ENCODE peak calls at places on chromosomes 1 and 21, in seven cellular contexts. U is SK-N-MC, G is fibroblast of pulmonary artery, M is cardiac muscle cell, E is testis, I is HFF-Myc, L is left ventricle myocardium inferior. S is an unnamed sample.

GRCh38 chr1:214640431-214641213 is 37.6 kb downstream of the CENPF start:
- DNase-seq in E (no peak), I (no peak), U (no peak), M (no peak), L (no peak), G (no peak), S (no peak)

GRCh38 chr1:75720325-75720724 is 4.2 kb upstream of the ACADM start:
- DNase-seq in M (no peak), E (no peak), I (no peak), G (no peak), L (no peak), U (no peak), S (no peak)

GRCh38 chr1:14842361-14842760 is 243.9 kb downstream of the KAZN start:
- DNase-seq in E (no peak), U (no peak), L (no peak), G (peak), M (no peak), I (no peak), S (no peak)

GRCh38 chr1:2380816-2381591 is 10.3 kb downstream of the MORN1 start:
- DNase-seq in L (no peak), I (no peak), U (no peak), E (peak), M (no peak), G (no peak), S (no peak)

GRCh38 chr1:97160796-97161195 is 439.2 kb downstream of the PTBP2 start:
- DNase-seq in M (no peak), E (no peak), I (no peak), G (peak), U (no peak), L (no peak), S (peak)

GRCh38 chr1:227994632-227995300 is 12.0 kb upstream of the WNT3A start:
- DNase-seq in E (no peak), I (no peak), M (no peak), L (no peak), U (no peak), G (no peak), S (no peak)

GRCh38 chr1:33152685-33153432 is 29.0 kb downstream of the TRIM62 start:
- DNase-seq in U (no peak), L (peak), E (peak), I (no peak), G (peak), M (no peak), S (no peak)

GRCh38 chr1:157646144-157646543 is 48.3 kb upstream of the FCRL4 start:
- DNase-seq in L (no peak), G (no peak), I (no peak), U (no peak), E (no peak), M (no peak), S (no peak)

GRCh38 chr1:232507571-232507970 is 122.4 kb downstream of the SIPA1L2 start:
- DNase-seq in U (no peak), G (no peak), L (no peak), E (no peak), I (no peak), M (no peak), S (no peak)

GRCh38 chr1:67227196-67227595 is 60.9 kb downstream of the IL23R start:
- DNase-seq in G (no peak), I (no peak), L (no peak), E (no peak), M (no peak), U (no peak), S (no peak)

GRCh38 chr1:94600556-94600955 is 59.0 kb upstream of the F3 start:
- DNase-seq in E (no peak), M (no peak), I (no peak), U (no peak), L (no peak), G (no peak), S (no peak)

GRCh38 chr21:36661511-36662309 is 37.2 kb upstream of the SIM2 start:
- DNase-seq in M (peak), E (peak), G (peak), I (no peak), L (no peak), U (no peak), S (peak)

GRCh38 chr1:147581459-147581858 is 40.2 kb downstream of the BCL9 start:
- DNase-seq in E (no peak), L (no peak), I (no peak), M (peak), U (no peak), G (no peak), S (no peak)

GRCh38 chr1:156645666-156646065 is 3.7 kb downstream of the BCAN start:
- DNase-seq in M (no peak), L (no peak), G (no peak), E (no peak), U (no peak), I (no peak), S (no peak)

GRCh38 chr1:102858695-102859094 is 249.6 kb downstream of the COL11A1 start:
- DNase-seq in G (no peak), L (no peak), M (no peak), U (peak), E (no peak), I (peak), S (no peak)

GRCh38 chr1:94773296-94773809 is 46.8 kb upstream of the SLC44A3 start:
- DNase-seq in L (no peak), E (no peak), G (no peak), I (no peak), M (no peak), U (no peak), S (no peak)

GRCh38 chr1:161983725-161984124 is 39.9 kb downstream of the OLFML2B start:
- DNase-seq in G (no peak), L (no peak), M (no peak), U (no peak), I (no peak), E (no peak), S (no peak)

DNA sequence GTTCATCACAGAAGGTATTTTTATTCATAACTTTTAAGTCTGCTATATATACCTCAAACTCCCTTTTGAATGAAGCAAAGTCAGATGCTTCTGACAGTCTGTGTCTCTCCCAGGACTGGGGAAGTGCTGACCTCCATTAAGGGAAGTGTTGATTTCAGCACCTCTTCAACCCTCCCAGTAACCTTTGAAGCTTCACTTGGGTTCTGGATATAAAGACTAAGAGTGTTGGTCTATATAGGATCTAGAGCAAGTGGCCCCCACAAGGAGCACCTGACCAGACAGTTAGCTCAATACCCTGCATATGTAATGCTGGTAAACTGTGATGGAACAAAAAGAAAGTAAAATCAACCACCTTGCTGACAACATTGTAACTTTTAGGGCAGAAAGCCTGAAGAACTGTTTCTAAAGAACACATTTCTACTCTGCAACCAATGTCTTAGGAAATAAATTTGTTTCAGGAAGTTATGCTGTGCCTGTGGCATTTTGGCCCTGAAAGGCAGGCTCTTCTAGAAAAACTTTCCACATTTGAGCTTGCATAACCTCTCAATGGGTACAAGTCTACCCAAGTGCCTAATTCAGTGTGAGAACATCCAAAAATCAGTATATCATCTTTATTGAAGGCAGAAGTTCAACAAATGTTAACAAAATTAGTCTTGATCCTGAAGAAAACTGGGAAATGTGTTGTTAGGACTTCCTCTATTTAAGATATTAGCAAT is 865 bp upstream of the PTPN22 start:
- DNase-seq in L (no peak), E (no peak), U (no peak), I (no peak), G (peak), M (no peak), S (no peak)
- H3K4me3 ChIP-seq in L (no peak), E (no peak), U (peak), I (no peak), G (no peak), M (no peak), S (no peak)

GRCh38 chr1:19744886-19745285 is 54.8 kb downstream of the TMCO4 start:
- DNase-seq in G (no peak), L (no peak), U (no peak), E (no peak), I (no peak), M (no peak), S (no peak)
- H3K4me3 ChIP-seq in G (no peak), L (no peak), U (no peak), E (no peak), I (no peak), M (no peak), S (no peak)

GRCh38 chr1:209807509-209807908 is 1.6 kb upstream of the IRF6 start:
- DNase-seq in L (no peak), E (no peak), I (no peak), U (no peak), G (no peak), M (no peak), S (no peak)

GRCh38 chr1:209805341-209805781 is 581 bp downstream of the IRF6 start:
- DNase-seq in L (no peak), I (no peak), U (no peak), E (no peak), M (peak), G (no peak), S (no peak)

GRCh38 chr1:209803568-209803967 is 2.4 kb downstream of the IRF6 start:
- DNase-seq in M (no peak), U (no peak), L (no peak), I (no peak), G (no peak), E (no peak), S (no peak)

GRCh38 chr1:209808059-209808494 is 2.1 kb upstream of the IRF6 start:
- DNase-seq in G (peak), L (peak), E (peak), U (no peak), M (peak), I (peak), S (peak)

GRCh38 chr1:209805875-209806760 is at the start of gene IRF6:
- DNase-seq in L (peak), E (peak), G (peak), M (peak), U (no peak), I (no peak), S (peak)
- H3K4me3 ChIP-seq in L (peak), E (peak), G (peak), M (peak), U (no peak), I (peak), S (peak)

DNA sequence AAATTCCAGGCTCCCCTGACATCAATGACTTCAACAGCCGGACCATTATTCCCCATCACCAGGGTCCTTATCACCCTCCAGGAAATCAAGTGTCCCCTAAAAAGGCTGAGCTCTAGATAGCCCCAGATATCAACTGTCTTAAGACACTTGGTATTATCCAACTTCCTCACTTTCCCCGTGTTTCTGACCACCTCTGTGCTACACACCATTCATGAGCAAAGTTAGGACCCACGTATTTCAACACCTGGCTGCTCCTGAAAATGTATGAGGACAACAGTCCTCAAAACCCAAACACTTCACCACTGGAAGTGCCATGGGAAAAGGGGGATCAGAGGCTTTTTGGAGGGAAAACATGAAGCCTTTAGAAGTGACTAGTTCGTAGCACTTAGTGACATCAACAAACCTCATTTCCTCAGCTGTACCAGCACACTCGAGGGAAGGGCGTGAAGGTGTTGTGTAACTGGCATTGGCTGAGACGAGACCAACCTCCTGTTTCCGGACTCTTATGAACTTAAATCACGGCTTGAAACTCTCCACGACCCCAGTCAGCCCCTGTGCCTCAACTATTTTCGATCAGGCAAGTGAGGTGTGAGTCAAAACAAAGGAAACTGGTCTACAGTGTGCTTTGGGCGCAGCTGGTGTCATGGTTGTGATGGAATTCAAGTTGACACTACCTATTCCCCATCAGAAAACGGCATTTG is 4.1 kb upstream of the CHD5 start:
- DNase-seq in U (no peak), L (no peak), E (no peak), M (no peak), I (no peak), G (no peak), S (no peak)
- H3K4me3 ChIP-seq in U (no peak), L (no peak), E (no peak), M (no peak), I (no peak), G (no peak), S (no peak)

GRCh38 chr1:116910379-116911165 is 856 bp downstream of the PTGFRN start:
- DNase-seq in L (peak), I (no peak), U (no peak), G (peak), M (peak), E (peak), S (no peak)

GRCh38 chr1:116909511-116910378 is at the start of gene PTGFRN:
- DNase-seq in M (peak), G (peak), E (peak), L (peak), U (no peak), I (no peak), S (peak)

GRCh38 chr1:116912846-116913245 is 3.1 kb downstream of the PTGFRN start:
- DNase-seq in G (no peak), I (no peak), E (no peak), U (no peak), M (no peak), L (no peak), S (no peak)

GRCh38 chr1:116911779-116912469 is 2.2 kb downstream of the PTGFRN start:
- DNase-seq in M (no peak), I (no peak), L (no peak), G (peak), U (no peak), E (no peak), S (no peak)

GRCh38 chr1:116911166-116911553 is 1.4 kb downstream of the PTGFRN start:
- DNase-seq in U (no peak), L (no peak), E (no peak), I (no peak), G (no peak), M (no peak), S (no peak)
- H3K4me3 ChIP-seq in U (peak), L (peak), E (peak), I (peak), G (peak), M (peak), S (peak)

GRCh38 chr1:25616932-25617625 is 488 bp downstream of the MAN1C1 start:
- DNase-seq in U (no peak), L (peak), M (peak), E (no peak), I (no peak), G (no peak), S (no peak)

GRCh38 chr1:25619101-25619890 is 2.7 kb downstream of the MAN1C1 start:
- DNase-seq in E (peak), L (peak), G (peak), M (peak), U (no peak), I (no peak), S (no peak)

GRCh38 chr1:25620211-25620610 is 3.6 kb downstream of the MAN1C1 start:
- DNase-seq in E (no peak), I (no peak), M (no peak), U (no peak), L (no peak), G (no peak), S (no peak)

GRCh38 chr1:25617626-25618432 is 1.2 kb downstream of the MAN1C1 start:
- DNase-seq in L (peak), M (peak), E (no peak), I (no peak), G (no peak), U (no peak), S (no peak)

GRCh38 chr1:25618433-25618808 is 1.8 kb downstream of the MAN1C1 start:
- DNase-seq in G (no peak), M (no peak), U (no peak), E (no peak), I (no peak), L (no peak), S (no peak)
- H3K4me3 ChIP-seq in G (no peak), M (peak), U (no peak), E (peak), I (no peak), L (peak), S (no peak)

GRCh38 chr1:1068374-1069060 is 5.6 kb downstream of the RNF223 start:
- DNase-seq in G (no peak), L (no peak), U (no peak), E (no peak), I (no peak), M (peak), S (no peak)

GRCh38 chr1:1071486-1072298 is 2.4 kb downstream of the RNF223 start:
- DNase-seq in M (no peak), E (no peak), G (no peak), U (no peak), I (no peak), L (no peak), S (no peak)

GRCh38 chr1:1068077-1068373 is 6.1 kb downstream of the RNF223 start:
- DNase-seq in I (no peak), M (no peak), U (no peak), L (no peak), G (no peak), E (no peak), S (no peak)

GRCh38 chr1:1069061-1069710 is 4.9 kb downstream of the RNF223 start:
- DNase-seq in G (peak), M (peak), E (peak), U (no peak), I (no peak), L (peak), S (no peak)

GRCh38 chr1:1069711-1070676 is 4.1 kb downstream of the RNF223 start:
- DNase-seq in U (no peak), M (peak), L (no peak), I (no peak), G (no peak), E (no peak), S (no peak)
- H3K4me3 ChIP-seq in U (peak), M (peak), L (peak), I (peak), G (no peak), E (peak), S (peak)

DNA sequence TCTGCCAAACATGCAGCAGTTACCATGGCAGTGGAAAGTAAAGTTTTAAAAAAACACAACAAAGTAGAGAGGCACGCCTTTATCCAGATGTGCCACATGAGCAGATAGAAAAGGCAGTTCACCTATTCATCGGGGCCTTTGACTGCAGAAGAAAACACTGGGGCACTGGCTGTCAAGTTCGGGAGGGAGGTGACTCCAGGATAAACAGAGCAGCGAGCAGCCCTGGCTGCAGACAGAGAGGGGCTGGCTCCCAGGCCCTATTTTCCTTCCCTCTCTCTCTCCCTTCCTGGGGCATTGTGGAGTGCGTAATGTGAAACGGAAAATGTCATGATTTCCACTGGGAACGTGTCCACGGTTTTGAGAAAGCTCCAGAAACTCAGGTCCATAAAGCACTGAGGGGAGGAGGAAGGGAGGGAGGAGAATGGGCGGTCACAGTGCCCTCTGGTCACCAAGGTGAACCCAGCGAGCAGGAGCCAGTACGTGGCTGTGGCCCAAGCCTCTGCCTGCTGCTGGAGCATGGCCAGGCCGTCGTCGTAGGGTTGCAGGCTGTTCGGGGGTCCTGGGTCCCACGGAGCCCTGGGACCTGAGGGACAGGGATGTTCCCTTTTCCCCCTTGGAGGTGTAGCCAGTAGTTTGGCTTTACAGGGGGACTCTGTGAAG is 114.7 kb upstream of the IRF2BP2 start:
- DNase-seq in G (peak), I (no peak), L (peak), U (no peak), M (peak), E (peak), S (peak)
- H3K4me3 ChIP-seq in G (peak), I (peak), L (peak), U (peak), M (no peak), E (no peak), S (no peak)

GRCh38 chr1:229556551-229556950 is 2.0 kb downstream of the ABCB10 start:
- DNase-seq in M (no peak), I (no peak), L (no peak), U (no peak), E (no peak), G (no peak), S (no peak)
- H3K4me3 ChIP-seq in M (no peak), I (peak), L (peak), U (peak), E (no peak), G (no peak), S (no peak)

S was measured in astrocyte of the cerebellum.